ENCODE peak calls at places on chromosomes 6 and 20, in eight cellular contexts. One of them, this sample, is unnamed.

GRCh38 chr6:130018830-130019795 is 732 bp downstream of the L3MBTL3 start:
- DNase-seq in ovary: peak; percentile 54
- DNase-seq in mesothelial cell of epicardium: peak; percentile 24
- DNase-seq in heart left ventricle: peak; percentile 19
- DNase-seq in GM12865: peak; percentile 51
- DNase-seq in bronchial epithelial cell: no peak
- DNase-seq in prostate gland: peak; percentile 24
- DNase-seq in astrocyte: peak; percentile 36
- DNase-seq in this sample: no peak

GRCh38 chr6:147311218-147311617 is 107.0 kb downstream of the STXBP5 start:
- DNase-seq in ovary: no peak
- DNase-seq in mesothelial cell of epicardium: no peak
- DNase-seq in heart left ventricle: no peak
- DNase-seq in GM12865: no peak
- DNase-seq in bronchial epithelial cell: no peak
- DNase-seq in prostate gland: no peak
- DNase-seq in astrocyte: no peak
- DNase-seq in this sample: no peak

GRCh38 chr6:16727996-16728395 is 33.3 kb downstream of the ATXN1 start:
- DNase-seq in ovary: no peak
- DNase-seq in mesothelial cell of epicardium: no peak
- DNase-seq in heart left ventricle: no peak
- DNase-seq in GM12865: no peak
- DNase-seq in bronchial epithelial cell: no peak
- DNase-seq in prostate gland: no peak
- DNase-seq in astrocyte: no peak
- DNase-seq in this sample: no peak

GRCh38 chr20:45341939-45342862 is 6.0 kb downstream of the SDC4 start:
- DNase-seq in ovary: peak; percentile 45
- DNase-seq in mesothelial cell of epicardium: no peak
- DNase-seq in heart left ventricle: peak; percentile 79
- DNase-seq in GM12865: no peak
- DNase-seq in bronchial epithelial cell: no peak
- DNase-seq in prostate gland: peak; percentile 86
- DNase-seq in astrocyte: peak; percentile 71
- DNase-seq in this sample: peak; percentile 74

GRCh38 chr6:148720371-148720770 is 26.5 kb upstream of the UST start:
- DNase-seq in ovary: no peak
- DNase-seq in mesothelial cell of epicardium: no peak
- DNase-seq in heart left ventricle: no peak
- DNase-seq in GM12865: no peak
- DNase-seq in bronchial epithelial cell: no peak
- DNase-seq in prostate gland: no peak
- DNase-seq in astrocyte: peak; percentile 71
- DNase-seq in this sample: no peak

GRCh38 chr20:13800728-13801134 is 15.9 kb downstream of the NDUFAF5 start:
- DNase-seq in ovary: peak; percentile 73
- DNase-seq in mesothelial cell of epicardium: peak; percentile 30
- DNase-seq in heart left ventricle: peak; percentile 87
- DNase-seq in GM12865: no peak
- DNase-seq in bronchial epithelial cell: peak; percentile 95
- DNase-seq in prostate gland: peak; percentile 92
- DNase-seq in astrocyte: peak; percentile 93
- DNase-seq in this sample: peak; percentile 62

GRCh38 chr6:155313602-155314091 is 637 bp downstream of the TFB1M start:
- DNase-seq in ovary: no peak
- DNase-seq in mesothelial cell of epicardium: no peak
- DNase-seq in heart left ventricle: no peak
- DNase-seq in GM12865: peak; percentile 44
- DNase-seq in bronchial epithelial cell: peak; percentile 61
- DNase-seq in prostate gland: no peak
- DNase-seq in astrocyte: no peak
- DNase-seq in this sample: no peak

GRCh38 chr6:31737315-31738047 is 1.2 kb upstream of the CLIC1 start:
- DNase-seq in ovary: no peak
- DNase-seq in mesothelial cell of epicardium: no peak
- DNase-seq in heart left ventricle: no peak
- DNase-seq in GM12865: peak; percentile 50
- DNase-seq in bronchial epithelial cell: no peak
- DNase-seq in prostate gland: no peak
- DNase-seq in astrocyte: no peak
- DNase-seq in this sample: no peak

GRCh38 chr6:80245043-80245442 is 138.6 kb downstream of the BCKDHB start:
- DNase-seq in ovary: no peak
- DNase-seq in mesothelial cell of epicardium: no peak
- DNase-seq in heart left ventricle: no peak
- DNase-seq in GM12865: no peak
- DNase-seq in bronchial epithelial cell: no peak
- DNase-seq in prostate gland: no peak
- DNase-seq in astrocyte: no peak
- DNase-seq in this sample: no peak

GRCh38 chr6:43803783-43804549 is 34.0 kb downstream of the VEGFA start:
- DNase-seq in ovary: no peak
- DNase-seq in mesothelial cell of epicardium: no peak
- DNase-seq in heart left ventricle: no peak
- DNase-seq in GM12865: no peak
- DNase-seq in bronchial epithelial cell: peak; percentile 69
- DNase-seq in prostate gland: no peak
- DNase-seq in astrocyte: peak; percentile 8
- DNase-seq in this sample: no peak

GRCh38 chr6:150953860-150954259 is 88.4 kb downstream of the MTHFD1L start:
- DNase-seq in ovary: no peak
- DNase-seq in mesothelial cell of epicardium: no peak
- DNase-seq in heart left ventricle: no peak
- DNase-seq in GM12865: no peak
- DNase-seq in bronchial epithelial cell: no peak
- DNase-seq in prostate gland: no peak
- DNase-seq in astrocyte: no peak
- DNase-seq in this sample: no peak

GRCh38 chr6:150962436-150962835 is 96.9 kb downstream of the MTHFD1L start:
- DNase-seq in ovary: no peak
- DNase-seq in mesothelial cell of epicardium: no peak
- DNase-seq in heart left ventricle: no peak
- DNase-seq in GM12865: no peak
- DNase-seq in bronchial epithelial cell: no peak
- DNase-seq in prostate gland: no peak
- DNase-seq in astrocyte: no peak
- DNase-seq in this sample: no peak

GRCh38 chr6:150964765-150965164 is 99.3 kb downstream of the MTHFD1L start:
- DNase-seq in ovary: no peak
- DNase-seq in mesothelial cell of epicardium: no peak
- DNase-seq in heart left ventricle: no peak
- DNase-seq in GM12865: no peak
- DNase-seq in bronchial epithelial cell: no peak
- DNase-seq in prostate gland: no peak
- DNase-seq in astrocyte: no peak
- DNase-seq in this sample: no peak

DNA sequence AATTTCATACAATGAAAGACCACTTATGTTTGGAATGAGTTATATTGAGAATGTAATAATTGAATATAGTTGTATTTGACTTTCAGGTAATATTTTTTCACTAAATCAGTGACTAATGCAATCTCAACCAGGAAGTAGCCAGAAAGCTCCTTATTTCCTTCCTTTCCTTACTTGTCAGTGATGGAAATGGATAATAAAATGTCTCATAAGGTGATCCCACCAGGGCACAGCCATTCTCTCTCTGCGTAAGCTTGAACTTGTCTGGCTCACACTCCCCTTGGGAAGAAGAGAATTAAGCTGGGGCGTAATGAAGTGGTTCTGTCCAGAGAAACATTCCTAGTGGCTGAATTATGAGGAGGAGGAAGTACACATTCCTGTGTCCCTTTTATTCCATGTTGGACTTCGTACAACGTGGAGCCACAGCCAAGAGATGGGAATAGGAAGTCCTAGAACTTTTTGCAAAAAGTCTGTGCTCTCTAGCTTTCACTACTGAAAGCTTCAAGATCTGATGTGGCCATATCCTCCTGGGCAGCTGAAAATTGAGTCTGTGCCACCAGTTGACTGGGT is 93.7 kb downstream of the MTHFD1L start:
- DNase-seq in ovary: no peak
- DNase-seq in mesothelial cell of epicardium: no peak
- DNase-seq in heart left ventricle: no peak
- DNase-seq in GM12865: no peak
- DNase-seq in bronchial epithelial cell: no peak
- DNase-seq in prostate gland: no peak
- DNase-seq in astrocyte: no peak
- DNase-seq in this sample: no peak
- TF ChIP-seq CTCF in ovary: no peak
- TF ChIP-seq CTCF in mesothelial cell of epicardium: no peak
- TF ChIP-seq CTCF in heart left ventricle: no peak
- TF ChIP-seq CTCF in GM12865: no peak
- TF ChIP-seq CTCF in bronchial epithelial cell: no peak
- TF ChIP-seq CTCF in prostate gland: no peak
- TF ChIP-seq CTCF in astrocyte: no peak
- TF ChIP-seq CTCF in this sample: no peak

DNA sequence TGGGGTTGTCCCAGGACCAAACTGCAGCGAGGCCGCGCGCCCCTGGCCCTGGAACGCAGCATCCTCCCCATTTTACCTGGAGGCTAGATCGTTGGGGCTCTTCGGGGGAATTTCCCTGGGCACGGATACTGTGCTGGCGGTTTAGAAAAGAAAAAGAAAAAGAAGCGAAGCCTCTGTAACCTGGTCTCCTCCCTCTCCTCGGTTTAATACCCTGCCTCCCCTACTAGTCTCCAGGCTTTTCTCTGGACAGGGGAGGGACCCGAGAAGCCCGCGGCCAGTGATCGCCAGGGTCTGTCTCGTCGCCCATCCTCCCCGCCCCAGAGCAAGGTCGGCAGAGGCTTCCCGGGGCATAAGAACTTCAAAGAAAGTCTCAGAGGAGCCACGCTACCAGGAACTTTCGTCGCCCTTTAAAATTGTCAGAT is 6.1 kb upstream of the LAMP5 start:
- DNase-seq in ovary: no peak
- DNase-seq in mesothelial cell of epicardium: no peak
- DNase-seq in heart left ventricle: no peak
- DNase-seq in GM12865: no peak
- DNase-seq in bronchial epithelial cell: no peak
- DNase-seq in prostate gland: no peak
- DNase-seq in astrocyte: no peak
- DNase-seq in this sample: no peak
- TF ChIP-seq CTCF in ovary: no peak
- TF ChIP-seq CTCF in mesothelial cell of epicardium: no peak
- TF ChIP-seq CTCF in heart left ventricle: no peak
- TF ChIP-seq CTCF in GM12865: no peak
- TF ChIP-seq CTCF in bronchial epithelial cell: no peak
- TF ChIP-seq CTCF in prostate gland: no peak
- TF ChIP-seq CTCF in astrocyte: no peak
- TF ChIP-seq CTCF in this sample: no peak

GRCh38 chr6:13810688-13811446 is 3.5 kb downstream of the MCUR1 start:
- DNase-seq in ovary: no peak
- DNase-seq in mesothelial cell of epicardium: no peak
- DNase-seq in heart left ventricle: no peak
- DNase-seq in GM12865: no peak
- DNase-seq in bronchial epithelial cell: no peak
- DNase-seq in prostate gland: no peak
- DNase-seq in astrocyte: no peak
- DNase-seq in this sample: no peak

GRCh38 chr6:13813011-13813410 is 1.3 kb downstream of the MCUR1 start:
- DNase-seq in ovary: no peak
- DNase-seq in mesothelial cell of epicardium: no peak
- DNase-seq in heart left ventricle: no peak
- DNase-seq in GM12865: peak; percentile 13
- DNase-seq in bronchial epithelial cell: peak; percentile 32
- DNase-seq in prostate gland: no peak
- DNase-seq in astrocyte: no peak
- DNase-seq in this sample: no peak

GRCh38 chr6:13813621-13814175 is 659 bp downstream of the MCUR1 start:
- DNase-seq in ovary: peak; percentile 69
- DNase-seq in mesothelial cell of epicardium: peak; percentile 62
- DNase-seq in heart left ventricle: peak; percentile 72
- DNase-seq in GM12865: no peak
- DNase-seq in bronchial epithelial cell: peak; percentile 33
- DNase-seq in prostate gland: peak; percentile 45
- DNase-seq in astrocyte: peak; percentile 64
- DNase-seq in this sample: peak; percentile 39

GRCh38 chr6:13812359-13812642 is 2.1 kb downstream of the MCUR1 start:
- DNase-seq in ovary: no peak
- DNase-seq in mesothelial cell of epicardium: no peak
- DNase-seq in heart left ventricle: no peak
- DNase-seq in GM12865: no peak
- DNase-seq in bronchial epithelial cell: no peak
- DNase-seq in prostate gland: no peak
- DNase-seq in astrocyte: no peak
- DNase-seq in this sample: no peak

DNA sequence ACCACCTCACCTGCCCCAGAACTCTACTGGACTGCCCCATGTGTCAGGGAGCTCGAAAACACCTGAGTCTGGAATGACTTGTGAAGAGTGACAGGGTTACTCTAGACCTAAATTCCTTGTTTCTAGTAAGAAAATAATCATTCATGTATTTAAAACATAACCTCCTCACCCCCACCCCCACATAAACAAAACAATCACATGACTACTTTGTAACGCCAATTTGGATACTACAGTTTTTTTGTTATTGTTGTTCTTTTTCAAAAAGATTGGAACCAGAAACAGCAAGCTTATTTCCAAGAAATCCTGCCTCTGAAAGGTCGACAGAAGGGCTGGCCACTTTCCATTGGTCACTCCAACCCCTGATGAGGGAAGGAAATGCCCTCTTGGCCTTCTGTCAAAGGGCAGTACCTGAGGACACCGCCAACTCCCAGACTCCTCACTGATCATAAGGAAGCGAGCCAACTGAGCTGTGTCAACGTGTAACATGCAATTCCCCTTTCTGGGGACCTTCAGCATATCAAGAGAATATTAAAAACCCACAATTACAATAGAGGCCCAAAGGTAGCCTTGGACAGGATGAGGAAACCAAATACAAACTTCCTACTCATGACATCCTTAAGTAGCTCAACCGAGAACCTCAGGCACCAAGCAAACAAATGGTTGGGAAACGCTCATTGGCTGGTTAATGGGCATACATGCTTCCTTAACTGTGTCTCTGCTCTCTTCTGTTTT is 2.6 kb downstream of the MCUR1 start:
- DNase-seq in ovary: peak; percentile 31
- DNase-seq in mesothelial cell of epicardium: no peak
- DNase-seq in heart left ventricle: peak; percentile 18
- DNase-seq in GM12865: no peak
- DNase-seq in bronchial epithelial cell: no peak
- DNase-seq in prostate gland: no peak
- DNase-seq in astrocyte: no peak
- DNase-seq in this sample: no peak
- TF ChIP-seq CTCF in ovary: no peak
- TF ChIP-seq CTCF in mesothelial cell of epicardium: no peak
- TF ChIP-seq CTCF in heart left ventricle: no peak
- TF ChIP-seq CTCF in GM12865: no peak
- TF ChIP-seq CTCF in bronchial epithelial cell: no peak
- TF ChIP-seq CTCF in prostate gland: no peak
- TF ChIP-seq CTCF in astrocyte: no peak
- TF ChIP-seq CTCF in this sample: no peak

DNA sequence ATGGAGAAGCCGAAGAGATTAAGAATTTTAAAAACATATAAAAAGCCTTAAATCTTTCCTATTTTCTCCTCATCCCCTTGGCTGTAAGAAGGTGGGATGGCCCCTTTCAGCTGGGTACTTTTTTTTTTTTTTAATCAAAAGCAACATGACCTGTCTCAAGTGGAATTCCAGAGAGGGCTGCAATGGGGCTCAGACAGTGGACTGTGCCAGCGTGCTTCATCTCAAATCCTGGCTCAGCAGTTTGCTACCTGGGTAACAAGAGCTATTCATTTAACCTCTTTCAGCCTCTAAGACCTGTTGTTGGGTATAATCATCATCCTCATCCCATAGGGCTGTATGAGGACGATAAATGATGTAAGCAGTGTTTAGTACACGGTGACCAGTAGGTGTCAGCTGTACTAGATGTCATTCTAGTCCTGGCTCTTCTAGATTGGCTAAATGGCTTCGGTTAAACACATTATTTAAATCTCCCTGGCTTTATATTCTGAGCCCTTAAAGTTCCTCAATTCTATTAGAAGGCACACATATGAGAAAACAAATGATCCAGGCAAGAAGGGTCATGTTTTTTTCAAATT is 6.9 kb upstream of the PPP1R3G start:
- DNase-seq in ovary: no peak
- DNase-seq in mesothelial cell of epicardium: no peak
- DNase-seq in heart left ventricle: no peak
- DNase-seq in GM12865: peak; percentile 57
- DNase-seq in bronchial epithelial cell: peak; percentile 43
- DNase-seq in prostate gland: no peak
- DNase-seq in astrocyte: no peak
- DNase-seq in this sample: no peak
- TF ChIP-seq CTCF in ovary: no peak
- TF ChIP-seq CTCF in mesothelial cell of epicardium: no peak
- TF ChIP-seq CTCF in heart left ventricle: peak; percentile 28
- TF ChIP-seq CTCF in GM12865: peak; percentile 31
- TF ChIP-seq CTCF in bronchial epithelial cell: peak; percentile 33
- TF ChIP-seq CTCF in prostate gland: no peak
- TF ChIP-seq CTCF in astrocyte: no peak
- TF ChIP-seq CTCF in this sample: peak; percentile 32

This sample was measured in retinal pigment epithelial cell.